ENCODE peak calls at places on chromosomes 13 and 19, in ten cellular contexts. G is lower lobe of right lung; K is CD8-positive, alpha-beta T cell; D is cardiac muscle cell; W is H9; P is right cardiac atrium; U is uterus; R is Peyer's patch; O is thyroid gland; V is mammary epithelial cell. M is an unnamed sample.

GRCh38 chr13:30763786-30764440 is 28.6 kb downstream of the ALOX5AP start:
- DNase-seq in R (no peak), K (no peak), O (no peak), V (no peak), U (no peak), D (no peak), G (no peak), W (no peak), P (no peak), M (no peak)

GRCh38 chr19:11092181-11092538 is 2.9 kb downstream of the LDLR start:
- DNase-seq in U (no peak), V (peak), R (peak), W (no peak), P (no peak), D (no peak), G (no peak), O (no peak), K (no peak), M (no peak)

GRCh38 chr13:40943073-40943472 is 76.0 kb downstream of the ELF1 start:
- DNase-seq in V (no peak), P (no peak), G (no peak), W (no peak), K (no peak), U (no peak), O (peak), R (no peak), D (no peak), M (no peak)

GRCh38 chr19:43526884-43527859 is at the start of gene ETHE1:
- DNase-seq in V (peak), U (peak), G (peak), P (peak), R (peak), D (peak), O (peak), W (peak), K (peak), M (no peak)

GRCh38 chr13:67619346-67619745 is 389.2 kb upstream of the PCDH9 start:
- DNase-seq in O (no peak), G (no peak), V (no peak), R (no peak), U (no peak), D (no peak), K (no peak), W (no peak), P (no peak), M (no peak)

GRCh38 chr13:26961890-26962615 is 201.5 kb upstream of the GPR12 start:
- DNase-seq in O (no peak), K (no peak), R (peak), P (no peak), G (peak), D (no peak), U (no peak), V (no peak), W (no peak), M (no peak)

GRCh38 chr13:54536112-54536511 is 1507.5 kb downstream of the OLFM4 start:
- DNase-seq in V (no peak), U (no peak), G (no peak), D (peak), K (no peak), P (no peak), R (no peak), W (no peak), O (no peak), M (no peak)

GRCh38 chr13:108957369-108958012 is 328.1 kb downstream of the MYO16 start:
- DNase-seq in K (no peak), D (no peak), W (no peak), O (no peak), R (no peak), U (peak), V (peak), P (no peak), G (no peak), M (no peak)

GRCh38 chr13:109616021-109616420 is 170.4 kb downstream of the IRS2 start:
- DNase-seq in G (no peak), K (no peak), W (no peak), R (no peak), D (no peak), U (no peak), V (no peak), P (no peak), O (no peak), M (no peak)

GRCh38 chr19:55613396-55613795 is 7.9 kb downstream of the ZNF865 start:
- DNase-seq in D (no peak), W (no peak), G (no peak), P (no peak), R (no peak), K (no peak), V (no peak), O (no peak), U (no peak), M (no peak)

GRCh38 chr19:4229179-4229931 is at the start of gene EBI3:
- DNase-seq in V (peak), D (peak), O (peak), G (no peak), U (no peak), R (no peak), W (peak), K (no peak), P (peak), M (peak)

GRCh38 chr13:36345438-36346221 is 564 bp downstream of the SPART start:
- DNase-seq in G (peak), O (peak), K (peak), U (peak), V (peak), D (peak), W (peak), R (peak), P (peak), M (peak)

GRCh38 chr19:41233748-41234240 is 14.8 kb downstream of the AXL start:
- DNase-seq in V (no peak), U (no peak), G (peak), R (peak), P (peak), W (no peak), D (no peak), O (no peak), K (no peak), M (no peak)

GRCh38 chr13:110306340-110306959 is 507 bp downstream of the COL4A1 start:
- DNase-seq in U (peak), R (peak), O (peak), V (no peak), K (no peak), D (peak), W (peak), G (no peak), P (peak), M (no peak)

GRCh38 chr19:52307275-52307674 is 10.3 kb downstream of the ZNF480 start:
- DNase-seq in V (peak), R (no peak), K (no peak), U (no peak), O (no peak), P (no peak), D (no peak), G (no peak), W (peak), M (no peak)

GRCh38 chr19:18232540-18233223 is 6.4 kb upstream of the PDE4C start:
- DNase-seq in D (peak), W (peak), O (no peak), K (no peak), V (no peak), P (no peak), U (no peak), G (no peak), R (no peak), M (no peak)

GRCh38 chr13:80408270-80408669 is 67.3 kb upstream of the SPRY2 start:
- DNase-seq in U (no peak), D (no peak), W (peak), G (no peak), R (no peak), K (no peak), P (no peak), V (no peak), O (no peak), M (no peak)

GRCh38 chr19:31340059-31341025 is 8.9 kb downstream of the TSHZ3 start:
- DNase-seq in D (no peak), U (peak), V (peak), W (peak), G (no peak), R (peak), K (no peak), P (no peak), O (peak), M (no peak)

GRCh38 chr19:49415102-49415809 is 8.0 kb downstream of the PTH2 start:
- DNase-seq in D (no peak), G (no peak), K (no peak), P (no peak), W (no peak), O (no peak), R (no peak), U (no peak), V (no peak), M (no peak)

GRCh38 chr19:48239582-48240141 is 16.1 kb downstream of the CARD8 start:
- DNase-seq in V (peak), O (no peak), K (no peak), D (no peak), P (no peak), U (no peak), G (no peak), R (no peak), W (no peak), M (no peak)

GRCh38 chr19:18675779-18676178 is 7.7 kb upstream of the CRTC1 start:
- DNase-seq in K (no peak), W (peak), O (no peak), U (no peak), R (no peak), V (no peak), P (no peak), G (no peak), D (no peak), M (no peak)

GRCh38 chr13:110726726-110727125 is 13.2 kb downstream of the ING1 start:
- DNase-seq in W (no peak), U (no peak), G (no peak), O (no peak), V (no peak), K (peak), P (no peak), R (peak), D (no peak), M (no peak)

GRCh38 chr19:31066385-31066784 is 282.9 kb downstream of the TSHZ3 start:
- DNase-seq in V (peak), R (no peak), D (no peak), W (no peak), G (no peak), K (no peak), O (peak), P (no peak), U (no peak), M (no peak)

GRCh38 chr19:14369399-14370168 is 11.7 kb upstream of the ADGRE5 start:
- DNase-seq in G (no peak), P (no peak), R (peak), D (peak), W (no peak), O (no peak), V (no peak), K (peak), U (peak), M (no peak)

GRCh38 chr13:103282571-103283450 is 216.6 kb upstream of the SLC10A2 start:
- DNase-seq in K (no peak), W (no peak), D (peak), U (no peak), O (no peak), G (no peak), V (peak), R (peak), P (no peak), M (no peak)

GRCh38 chr13:83503424-83503823 is 378.9 kb downstream of the SLITRK1 start:
- DNase-seq in K (no peak), G (no peak), V (peak), R (no peak), D (no peak), P (no peak), U (no peak), W (no peak), O (no peak), M (no peak)

GRCh38 chr13:114004416-114005205 is 30.7 kb upstream of the C13orf46 start:
- DNase-seq in G (peak), V (no peak), O (peak), D (no peak), K (no peak), P (peak), U (no peak), W (no peak), R (peak), M (no peak)

GRCh38 chr13:99320693-99321481 is 13.7 kb upstream of the GPR183 start:
- DNase-seq in V (peak), G (no peak), R (no peak), U (no peak), W (no peak), O (no peak), D (no peak), K (no peak), P (no peak), M (no peak)

GRCh38 chr13:36814465-36814864 is 4.6 kb upstream of the RFXAP start:
- DNase-seq in G (no peak), K (no peak), V (no peak), P (no peak), O (no peak), R (no peak), D (peak), W (no peak), U (no peak), M (no peak)

GRCh38 chr19:3275068-3275582 is 50.7 kb downstream of the CELF5 start:
- DNase-seq in G (no peak), V (no peak), W (peak), O (no peak), P (no peak), U (no peak), D (peak), K (no peak), R (no peak), M (no peak)

DNA sequence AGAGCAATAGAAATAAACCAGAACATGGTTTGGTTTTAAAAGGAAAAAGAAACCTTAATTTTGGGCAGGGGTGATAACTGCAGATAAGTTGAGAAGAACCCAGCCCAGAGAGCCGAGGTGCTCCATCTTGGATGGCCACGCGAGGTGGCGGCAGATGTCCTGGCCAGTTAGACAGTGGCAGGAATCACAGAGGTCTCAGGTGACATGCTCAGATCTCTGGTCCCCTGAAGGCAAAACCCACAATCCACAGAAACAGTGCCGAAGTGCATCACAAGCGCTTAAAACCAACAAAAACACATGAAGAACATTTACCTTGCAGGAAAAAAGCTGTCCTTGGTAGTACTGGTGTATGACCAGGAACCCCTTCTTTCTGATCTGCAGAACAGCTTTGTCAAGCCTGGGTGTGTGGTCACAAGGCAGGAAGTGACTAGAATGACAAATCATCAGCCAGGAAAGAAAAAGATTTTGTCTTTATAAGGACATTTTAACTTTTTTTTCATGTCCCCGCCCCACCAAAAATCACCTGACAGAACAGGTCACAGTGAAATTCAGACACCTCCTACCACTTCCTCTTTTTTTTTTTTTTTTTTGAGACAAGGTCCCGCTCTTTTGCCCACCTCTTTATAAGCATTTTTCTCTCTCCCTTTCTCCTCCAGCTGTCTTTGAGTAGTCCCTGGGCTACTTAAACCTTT is at the start of gene LCP1:
- DNase-seq in G (no peak), W (no peak), V (peak), R (peak), D (no peak), O (peak), U (no peak), K (peak), P (no peak), M (no peak)
- H3K27ac ChIP-seq in G (peak), W (no peak), V (no peak), R (peak), D (no peak), O (no peak), U (peak), K (peak), P (peak), M (no peak)

GRCh38 chr19:35641515-35642151 is at the start of gene ETV2:
- DNase-seq in V (no peak), K (peak), G (no peak), D (peak), W (peak), U (no peak), P (peak), R (peak), O (no peak), M (no peak)

GRCh38 chr19:35644206-35644986 is 2.9 kb downstream of the ETV2 start:
- DNase-seq in U (peak), R (peak), K (peak), W (peak), G (peak), P (peak), O (peak), V (peak), D (peak), M (peak)

GRCh38 chr19:35643255-35644205 is 2.0 kb downstream of the ETV2 start:
- DNase-seq in O (peak), V (peak), K (peak), P (peak), D (peak), R (peak), U (peak), W (peak), G (peak), M (no peak)

GRCh38 chr19:35642312-35642711 is 767 bp downstream of the ETV2 start:
- DNase-seq in V (no peak), W (peak), G (no peak), U (no peak), K (no peak), R (no peak), P (no peak), O (no peak), D (no peak), M (no peak)

GRCh38 chr19:35642798-35643254 is 1.3 kb downstream of the ETV2 start:
- DNase-seq in K (no peak), P (peak), V (no peak), D (no peak), O (no peak), R (peak), U (peak), W (no peak), G (no peak), M (no peak)
- H3K27ac ChIP-seq in K (peak), P (no peak), V (no peak), D (peak), O (peak), R (peak), U (peak), W (no peak), G (peak), M (no peak)

GRCh38 chr13:59730026-59730425 is 433.7 kb downstream of the DIAPH3 start:
- DNase-seq in K (no peak), V (no peak), P (peak), U (no peak), D (no peak), W (no peak), G (no peak), O (no peak), R (no peak), M (no peak)
- H3K27ac ChIP-seq in K (no peak), V (no peak), P (no peak), U (no peak), D (no peak), W (no peak), G (no peak), O (no peak), R (no peak), M (no peak)

GRCh38 chr19:46210634-46211033 is 18.9 kb upstream of the IGFL1 start:
- DNase-seq in V (no peak), U (no peak), K (no peak), G (no peak), D (no peak), O (no peak), R (no peak), P (no peak), W (no peak), M (no peak)
- H3K27ac ChIP-seq in V (peak), U (no peak), K (no peak), G (peak), D (no peak), O (no peak), R (no peak), P (no peak), W (peak), M (no peak)

DNA sequence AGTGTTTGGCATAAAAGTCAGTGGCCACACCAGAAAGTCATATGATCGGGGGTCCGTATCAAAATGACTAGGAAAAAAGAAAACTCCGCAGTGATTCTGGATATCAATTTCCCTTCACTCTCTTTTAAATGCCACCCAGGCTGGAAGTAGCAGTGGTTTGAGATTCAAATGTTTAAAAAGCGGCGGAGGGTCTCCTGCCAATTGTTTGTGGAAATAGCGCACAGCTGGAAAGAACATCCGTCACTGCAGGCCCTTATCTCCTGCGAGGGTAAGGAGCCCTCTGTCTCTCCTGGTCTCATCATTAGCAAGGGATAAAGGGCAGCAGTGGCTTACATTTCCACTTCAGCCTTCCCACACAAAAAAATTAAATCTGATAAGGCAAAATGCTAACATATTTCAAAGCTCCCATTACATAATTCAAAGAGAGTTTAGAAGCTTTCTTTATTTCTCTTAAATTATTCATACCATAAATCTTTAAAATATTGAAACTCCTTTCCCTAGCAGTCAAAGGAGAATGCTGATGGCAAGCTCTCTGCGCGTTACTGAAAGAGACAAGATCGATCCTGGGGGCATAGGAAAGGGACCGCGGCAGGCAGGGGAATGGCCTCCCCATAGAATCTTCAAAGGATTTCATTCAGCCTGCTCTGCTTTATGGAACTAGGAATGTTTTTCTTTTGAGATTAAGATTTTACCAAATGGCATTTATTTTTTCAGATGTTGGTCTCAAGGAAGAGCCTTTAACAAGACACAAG is 35.0 kb downstream of the AMER2 start:
- DNase-seq in R (no peak), P (no peak), U (no peak), O (no peak), K (no peak), D (no peak), G (no peak), V (no peak), W (peak), M (no peak)
- H3K27ac ChIP-seq in R (no peak), P (no peak), U (no peak), O (no peak), K (no peak), D (no peak), G (no peak), V (no peak), W (peak), M (no peak)

DNA sequence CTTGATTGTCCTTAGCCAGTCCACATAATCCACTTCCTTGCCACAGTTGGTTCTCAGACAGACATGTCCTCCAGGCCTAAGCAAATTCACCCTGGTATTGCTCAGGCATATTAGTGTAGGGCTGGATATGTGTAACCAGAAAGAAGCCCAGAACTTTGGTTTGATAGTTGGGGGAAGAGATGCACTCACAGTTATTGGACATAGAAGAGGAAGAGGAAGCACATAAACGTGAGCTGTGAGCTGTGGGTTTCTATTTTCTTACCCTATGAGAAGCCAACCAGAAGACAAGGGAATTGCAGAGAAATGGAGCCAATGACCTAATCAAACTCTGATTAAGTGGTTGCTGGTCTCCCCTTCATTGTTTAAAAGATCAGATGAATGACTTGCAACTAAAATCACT is 24.3 kb upstream of the WDFY2 start:
- DNase-seq in W (no peak), P (no peak), O (no peak), K (no peak), R (no peak), U (no peak), V (no peak), D (no peak), G (no peak), M (no peak)
- H3K27ac ChIP-seq in W (no peak), P (no peak), O (no peak), K (no peak), R (no peak), U (no peak), V (no peak), D (no peak), G (no peak), M (no peak)